ENCODE peak calls at places on chromosomes 6 and 20, in eight cellular contexts. C is MM.1S, R is PC-3, D is A172, U is Kasumi-1, V is adrenal gland, H is ovary, O is HEK293T. P is an unnamed sample.

GRCh38 chr20:59984551-59984950 is 26.3 kb downstream of the CDH26 start:
- DNase-seq in O (no peak), H (no peak), V (no peak), R (no peak), D (no peak), U (peak; percentile 88), C (no peak), P (no peak)

GRCh38 chr20:41149679-41150131 is 12.4 kb downstream of the PLCG1 start:
- DNase-seq in R (peak; percentile 63), O (no peak), C (no peak), U (no peak), V (peak; percentile 58), H (no peak), D (peak; percentile 85), P (peak; percentile 84)

GRCh38 chr20:33790571-33790970 is 20.6 kb upstream of the CHMP4B start:
- DNase-seq in R (no peak), V (no peak), H (no peak), U (no peak), D (no peak), C (no peak), O (no peak), P (no peak)

GRCh38 chr20:3786126-3786484 is 435 bp downstream of the CENPB start:
- DNase-seq in V (peak; percentile 74), C (no peak), D (no peak), R (peak; percentile 55), H (peak; percentile 62), U (peak; percentile 21), O (peak; percentile 35), P (peak; percentile 39)

GRCh38 chr20:51175156-51175555 is 152.2 kb upstream of the KCNG1 start:
- DNase-seq in V (no peak), R (no peak), O (no peak), U (no peak), D (no peak), H (no peak), C (no peak), P (no peak)

GRCh38 chr20:17614812-17615644 is 45.2 kb downstream of the DSTN start:
- DNase-seq in C (no peak), O (no peak), D (no peak), U (peak; percentile 64), R (no peak), V (no peak), H (no peak), P (no peak)

GRCh38 chr6:131770776-131771175 is 37.0 kb upstream of the ENPP1 start:
- DNase-seq in R (no peak), V (no peak), O (no peak), H (no peak), U (no peak), D (no peak), C (no peak), P (no peak)

GRCh38 chr6:40914005-40914404 is 125.0 kb downstream of the UNC5CL start:
- DNase-seq in C (no peak), H (no peak), R (no peak), V (no peak), O (no peak), D (no peak), U (no peak), P (no peak)

GRCh38 chr6:15879372-15880261 is 216.8 kb upstream of the DTNBP1 start:
- DNase-seq in R (peak; percentile 56), U (peak; percentile 95), D (peak; percentile 21), C (peak; percentile 30), O (no peak), H (peak; percentile 54), V (peak; percentile 77), P (peak; percentile 37)

GRCh38 chr20:11443382-11444119 is 474.1 kb upstream of the BTBD3 start:
- DNase-seq in C (no peak), R (no peak), H (no peak), O (no peak), U (no peak), D (no peak), V (no peak), P (no peak)

GRCh38 chr20:11076434-11076833 is 402.6 kb upstream of the JAG1 start:
- DNase-seq in V (no peak), H (no peak), D (no peak), C (no peak), R (no peak), O (no peak), U (no peak), P (no peak)

GRCh38 chr6:157211603-157212455 is 111.5 kb downstream of the TMEM242 start:
- DNase-seq in V (no peak), U (no peak), C (no peak), O (no peak), D (no peak), R (no peak), H (no peak), P (no peak)

GRCh38 chr6:100269189-100269588 is 195.5 kb downstream of the SIM1 start:
- DNase-seq in C (no peak), D (peak; percentile 56), U (no peak), V (no peak), H (no peak), R (peak; percentile 33), O (no peak), P (peak; percentile 52)

GRCh38 chr20:59777814-59778575 is 155.4 kb downstream of the SYCP2 start:
- DNase-seq in D (no peak), C (no peak), H (no peak), O (no peak), R (no peak), U (no peak), V (peak; percentile 6), P (no peak)

GRCh38 chr6:135703621-135704020 is 147.9 kb upstream of the PDE7B start:
- DNase-seq in D (no peak), O (no peak), V (no peak), R (no peak), H (no peak), U (no peak), C (peak; percentile 58), P (no peak)